ENCODE peak calls at places on chromosomes 7 and 10, in four cellular contexts. G is left lobe of liver, X is prostate gland, B is DMS153. T is an unnamed sample.

GRCh38 chr10:100707261-100707848 is 38.0 kb upstream of the PAX2 start:
- DNase-seq in G (no peak), X (no peak), B (no peak), T (no peak)

GRCh38 chr7:44398506-44398905 is 73.1 kb upstream of the CAMK2B start:
- DNase-seq in G (no peak), X (no peak), B (peak), T (no peak)

GRCh38 chr10:6030940-6031339 is 31.2 kb downstream of the IL2RA start:
- DNase-seq in G (no peak), X (no peak), B (no peak), T (no peak)

GRCh38 chr7:5634107-5634950 is 147.1 kb downstream of the RNF216 start:
- DNase-seq in G (no peak), X (no peak), B (no peak), T (no peak)

GRCh38 chr10:112510384-112510783 is 63.4 kb downstream of the VTI1A start:
- DNase-seq in G (no peak), X (no peak), B (no peak), T (no peak)

GRCh38 chr10:93766918-93767317 is 9.2 kb downstream of the LGI1 start:
- DNase-seq in G (no peak), X (no peak), B (no peak), T (no peak)

GRCh38 chr7:150734293-150734692 is 2.9 kb upstream of the GIMAP5 start:
- DNase-seq in G (no peak), X (no peak), B (no peak), T (no peak)

GRCh38 chr10:46541017-46541661 is 15.3 kb downstream of the GPRIN2 start:
- DNase-seq in G (peak), X (no peak), B (no peak), T (no peak)

GRCh38 chr7:44223362-44224114 is 22.8 kb downstream of the YKT6 start:
- DNase-seq in G (no peak), X (no peak), B (no peak), T (peak)

GRCh38 chr7:151941009-151941408 is 15.2 kb upstream of the GALNTL5 start:
- DNase-seq in G (no peak), X (no peak), B (no peak), T (no peak)

GRCh38 chr10:91891285-91892001 is 17.8 kb downstream of the FGFBP3 start:
- DNase-seq in G (no peak), X (no peak), B (no peak), T (no peak)

GRCh38 chr7:128919881-128920789 is 9.6 kb upstream of the KCP start:
- DNase-seq in G (no peak), X (no peak), B (no peak), T (no peak)

GRCh38 chr10:1536341-1536740 is 201.0 kb downstream of the ADARB2 start:
- DNase-seq in G (no peak), X (no peak), B (no peak), T (no peak)

GRCh38 chr7:82249979-82250378 is 193.6 kb downstream of the CACNA2D1 start:
- DNase-seq in G (no peak), X (no peak), B (no peak), T (no peak)

GRCh38 chr10:6516277-6516676 is 63.8 kb downstream of the PRKCQ start:
- DNase-seq in G (no peak), X (no peak), B (no peak), T (no peak)

GRCh38 chr7:12729112-12729511 is 41.7 kb downstream of the ARL4A start:
- DNase-seq in G (peak), X (peak), B (peak), T (peak)

GRCh38 chr7:41869596-41869995 is 166.7 kb upstream of the INHBA start:
- DNase-seq in G (no peak), X (no peak), B (no peak), T (no peak)